ENCODE peak calls at places on chromosomes 7 and 10, in six cellular contexts. N, J, H, T, C and G are unnamed samples.
A peak's percentile ranks its signal among the peaks of the same experiment; 100 is the strongest.

GRCh38 chr10:121536271-121536918 is 61.8 kb downstream of the FGFR2 start:
- DNase-seq in N (no peak), J (no peak), H (no peak), T (no peak), C (no peak), G (no peak)

GRCh38 chr10:52818019-52818418 is 45.4 kb upstream of the MBL2 start:
- DNase-seq in N (no peak), J (no peak), H (peak; percentile 6), T (no peak), C (no peak), G (no peak)

GRCh38 chr10:5985029-5985428 is 7.7 kb upstream of the IL15RA start:
- DNase-seq in N (no peak), J (no peak), H (no peak), T (no peak), C (no peak), G (no peak)

GRCh38 chr7:137778511-137778910 is 68.3 kb downstream of the DGKI start:
- DNase-seq in N (no peak), J (no peak), H (no peak), T (no peak), C (no peak), G (no peak)

GRCh38 chr7:94252124-94252523 is 142.6 kb upstream of the COL1A2 start:
- DNase-seq in N (no peak), J (no peak), H (no peak), T (no peak), C (no peak), G (no peak)

GRCh38 chr10:79244068-79244442 is 103.2 kb upstream of the PPIF start:
- DNase-seq in N (no peak), J (no peak), H (no peak), T (no peak), C (no peak), G (no peak)

GRCh38 chr10:29576681-29577080 is 58.1 kb downstream of the SVIL start:
- DNase-seq in N (no peak), J (no peak), H (no peak), T (no peak), C (no peak), G (no peak)

GRCh38 chr10:43294892-43295291 is 28.0 kb upstream of the RASGEF1A start:
- DNase-seq in N (no peak), J (no peak), H (no peak), T (no peak), C (no peak), G (no peak)

GRCh38 chr10:50896721-50897120 is 11.3 kb upstream of the A1CF start:
- DNase-seq in N (no peak), J (no peak), H (no peak), T (no peak), C (no peak), G (no peak)

GRCh38 chr10:70315815-70316214 is 32.0 kb upstream of the NPFFR1 start:
- DNase-seq in N (no peak), J (no peak), H (no peak), T (no peak), C (no peak), G (no peak)

GRCh38 chr7:93894966-93895650 is 4.6 kb upstream of the TFPI2 start:
- DNase-seq in N (no peak), J (no peak), H (no peak), T (no peak), C (no peak), G (no peak)

GRCh38 chr7:14691597-14692203 is 210.9 kb downstream of the DGKB start:
- DNase-seq in N (no peak), J (peak; percentile 35), H (peak; percentile 59), T (peak; percentile 75), C (peak; percentile 40), G (no peak)

GRCh38 chr7:8035647-8036518 is 67.3 kb downstream of the GLCCI1 start:
- DNase-seq in N (no peak), J (no peak), H (no peak), T (peak; percentile 49), C (no peak), G (no peak)

GRCh38 chr10:17098012-17098411 is 31.6 kb downstream of the CUBN start:
- DNase-seq in N (no peak), J (no peak), H (no peak), T (no peak), C (no peak), G (no peak)

GRCh38 chr10:84329094-84329611 is 764 bp downstream of the CCSER2 start:
- DNase-seq in N (peak; percentile 40), J (no peak), H (peak; percentile 40), T (no peak), C (no peak), G (no peak)

GRCh38 chr7:786472-787255 is 45.6 kb upstream of the SUN1 start:
- DNase-seq in N (peak; percentile 84), J (peak; percentile 83), H (peak; percentile 95), T (peak; percentile 93), C (peak; percentile 80), G (no peak)

DNA sequence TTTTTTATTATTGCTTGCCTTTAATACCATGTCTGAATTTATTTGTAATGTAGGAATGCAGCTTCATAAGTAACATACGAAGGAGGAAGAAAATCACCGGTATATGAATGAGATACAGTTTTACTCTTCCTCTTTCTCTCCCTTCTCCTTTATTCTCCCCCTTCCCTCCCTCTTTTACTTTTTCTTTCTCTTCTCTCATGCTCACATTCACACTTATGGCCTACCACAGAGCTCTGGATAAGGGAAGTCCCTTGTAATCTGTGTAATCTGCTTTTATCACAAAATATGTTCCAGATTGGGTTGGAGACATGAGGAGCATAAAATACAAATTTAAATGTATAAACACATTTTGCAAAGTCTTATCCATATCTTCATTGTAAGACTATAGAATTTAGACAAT is 59.4 kb downstream of the MDFIC start:
- DNase-seq in N (no peak), J (no peak), H (no peak), T (no peak), C (no peak), G (no peak)
- H3K4me1 ChIP-seq in N (peaks cover 33% of the 10 kb centered on the region), J (no peaks in the 10 kb centered on the region), H (no peaks in the 10 kb centered on the region), T (peaks cover 7% of the 10 kb centered on the region), C (no peaks in the 10 kb centered on the region), G (peaks cover 5% of the 10 kb centered on the region)

GRCh38 chr7:38535013-38535412 is 96.2 kb downstream of the AMPH start:
- DNase-seq in N (no peak), J (no peak), H (no peak), T (no peak), C (no peak), G (no peak)
- TF ChIP-seq CTCF in N (no peak), J (no peak), H (no peak), T (no peak), C (no peak), G (no peak)

GRCh38 chr10:89959433-89960110 is 258.2 kb downstream of the KIF20B start:
- DNase-seq in N (no peak), J (no peak), H (no peak), T (no peak), C (no peak), G (no peak)
- H3K4me1 ChIP-seq in N (no peaks in the 10 kb centered on the region), J (no peaks in the 10 kb centered on the region), H (no peaks in the 10 kb centered on the region), T (no peaks in the 10 kb centered on the region), C (no peaks in the 10 kb centered on the region), G (no peaks in the 10 kb centered on the region)

GRCh38 chr7:44121761-44122420 is 1.5 kb downstream of the POLD2 start:
- DNase-seq in N (no peak), J (no peak), H (no peak), T (no peak), C (no peak), G (no peak)

GRCh38 chr7:44124822-44125202 is 1.5 kb upstream of the POLD2 start:
- DNase-seq in N (no peak), J (no peak), H (no peak), T (no peak), C (no peak), G (no peak)

GRCh38 chr7:44122529-44122928 is 819 bp downstream of the POLD2 start:
- DNase-seq in N (no peak), J (no peak), H (peak; percentile 51), T (no peak), C (no peak), G (no peak)

GRCh38 chr7:44120395-44120794 is 3.0 kb downstream of the POLD2 start:
- DNase-seq in N (no peak), J (no peak), H (no peak), T (no peak), C (no peak), G (no peak)

GRCh38 chr7:44123190-44124003 is at the start of gene POLD2:
- DNase-seq in N (peak; percentile 99), J (peak; percentile 99), H (peak; percentile 100), T (peak; percentile 96), C (peak; percentile 97), G (peak; percentile 81)
- TF ChIP-seq CTCF in N (no peak), J (no peak), H (no peak), T (no peak), C (no peak), G (no peak)

GRCh38 chr10:89481662-89482061 is 53.7 kb downstream of the SLC16A12 start:
- DNase-seq in N (peak; percentile 11), J (no peak), H (no peak), T (no peak), C (no peak), G (no peak)
- H3K4me1 ChIP-seq in N (peaks cover 42% of the 10 kb centered on the region), J (peaks cover 5% of the 10 kb centered on the region), H (peaks cover 45% of the 10 kb centered on the region), T (peaks cover 11% of the 10 kb centered on the region), C (peaks cover 12% of the 10 kb centered on the region), G (no peaks in the 10 kb centered on the region)

GRCh38 chr7:132557489-132558044 is 18.7 kb downstream of the PLXNA4 start:
- DNase-seq in N (no peak), J (no peak), H (no peak), T (no peak), C (no peak), G (no peak)
- TF ChIP-seq CTCF in N (peak; percentile 13), J (no peak), H (peak; percentile 46), T (no peak), C (no peak), G (no peak)

DNA sequence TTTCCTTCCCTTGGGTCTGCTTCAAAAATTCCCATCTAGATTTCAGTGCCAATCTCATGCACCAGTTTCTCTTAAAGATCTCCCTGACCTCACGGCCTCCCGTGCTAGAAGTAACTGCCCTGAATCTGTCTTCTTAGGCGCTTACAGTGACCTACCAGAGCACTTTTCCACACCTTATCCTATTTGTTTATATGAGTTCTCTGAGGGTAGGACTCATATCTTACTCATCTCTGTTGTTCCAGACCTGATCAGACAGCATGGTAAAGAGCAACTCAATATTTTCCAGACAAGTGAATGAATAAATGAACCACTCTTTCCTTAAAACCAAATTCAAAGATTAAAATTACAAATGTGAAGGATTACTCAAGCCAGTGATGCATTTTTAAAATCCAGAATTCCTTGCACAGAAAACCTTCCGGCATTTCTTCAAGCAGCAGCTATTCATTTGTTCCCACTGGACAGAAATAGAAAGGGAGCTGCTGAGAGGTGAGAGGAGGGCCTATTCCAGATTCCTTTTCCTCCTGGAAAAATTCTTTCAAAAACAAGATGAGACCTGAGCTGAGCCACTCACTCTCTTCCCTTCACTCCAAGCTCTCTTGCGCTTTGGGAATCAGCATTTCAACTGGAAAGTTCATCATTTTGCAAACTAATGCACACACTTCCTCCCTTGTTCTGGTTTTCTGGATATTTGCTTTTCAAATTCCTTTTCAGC is 94.6 kb downstream of the ELMO1 start:
- DNase-seq in N (no peak), J (no peak), H (no peak), T (no peak), C (no peak), G (no peak)
- H3K4me1 ChIP-seq in N (peaks cover 8% of the 10 kb centered on the region), J (no peaks in the 10 kb centered on the region), H (no peaks in the 10 kb centered on the region), T (peaks cover 6% of the 10 kb centered on the region), C (peaks cover 16% of the 10 kb centered on the region), G (peaks cover 32% of the 10 kb centered on the region)